ENCODE peak calls at places on chromosomes 7 and 10, in nine cellular contexts. R is Panc1, U is AG04450, K is cardiac muscle cell, E is heart right ventricle, I is SK-N-SH, Q is aorta, M is tibial nerve, S is stomach. H is an unnamed sample.

GRCh38 chr7:51601461-51601860 is 284.9 kb upstream of the COBL start:
- DNase-seq in R (no peak), U (no peak), K (no peak), E (no peak), I (no peak), Q (no peak), M (no peak), S (no peak), H (no peak)

GRCh38 chr10:37975407-37975991 is 948 bp downstream of the ZNF25 start:
- DNase-seq in R (no peak), U (no peak), K (peak; percentile 0), E (no peak), I (peak; percentile 14), Q (no peak), M (peak; percentile 7), S (no peak), H (no peak)

GRCh38 chr10:82668266-82668665 is 793.3 kb downstream of the NRG3 start:
- DNase-seq in R (no peak), U (no peak), K (no peak), E (no peak), I (no peak), Q (no peak), M (no peak), S (no peak), H (no peak)

GRCh38 chr7:51352174-51353145 is 35.9 kb upstream of the COBL start:
- DNase-seq in R (no peak), U (no peak), K (peak; percentile 45), E (no peak), I (no peak), Q (no peak), M (no peak), S (no peak), H (no peak)

GRCh38 chr10:112852308-112852707 is 97.7 kb upstream of the TCF7L2 start:
- DNase-seq in R (no peak), U (no peak), K (no peak), E (no peak), I (no peak), Q (peak; percentile 78), M (peak; percentile 24), S (no peak), H (no peak)

GRCh38 chr7:102152672-102153585 is 133.7 kb upstream of the SH2B2 start:
- DNase-seq in R (no peak), U (no peak), K (peak; percentile 52), E (peak; percentile 33), I (no peak), Q (no peak), M (no peak), S (no peak), H (no peak)

GRCh38 chr7:71424166-71424803 is 292.3 kb downstream of the GALNT17 start:
- DNase-seq in R (no peak), U (no peak), K (no peak), E (no peak), I (no peak), Q (no peak), M (no peak), S (no peak), H (no peak)

GRCh38 chr7:41459623-41460256 is 243.2 kb downstream of the INHBA start:
- DNase-seq in R (no peak), U (no peak), K (no peak), E (no peak), I (no peak), Q (no peak), M (no peak), S (no peak), H (no peak)

GRCh38 chr10:25707976-25708671 is 225.9 kb upstream of the MYO3A start:
- DNase-seq in R (no peak), U (no peak), K (no peak), E (no peak), I (no peak), Q (no peak), M (no peak), S (no peak), H (no peak)

DNA sequence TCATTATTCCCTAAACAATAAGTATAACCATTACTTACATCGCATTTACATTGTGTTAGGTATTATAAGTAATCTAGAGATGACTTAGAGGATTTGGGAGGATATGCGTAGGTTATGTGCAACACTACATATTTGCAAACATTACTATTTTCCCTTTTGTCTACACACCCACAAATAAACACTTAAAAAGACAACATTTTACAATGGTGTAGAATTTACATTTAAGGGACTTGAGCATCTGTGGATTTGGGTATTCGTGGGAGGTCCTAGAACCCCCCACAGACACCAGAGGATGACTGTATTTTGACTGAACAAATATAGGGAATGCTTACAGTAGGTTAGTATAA is 220.2 kb upstream of the MYO3A start:
- DNase-seq in R (no peak), U (no peak), K (no peak), E (no peak), I (no peak), Q (no peak), M (no peak), S (no peak), H (no peak)
- H3K27ac ChIP-seq in R (no peak overlapping the region), U (no peak overlapping the region), K (no peak overlapping the region), E (no peak overlapping the region), I (no peak overlapping the region), Q (no peak overlapping the region), M (no peak overlapping the region), S (no peak overlapping the region), H (no peak overlapping the region)

GRCh38 chr10:132184816-132185593 is 1.7 kb upstream of the DPYSL4 start:
- DNase-seq in R (no peak), U (no peak), K (no peak), E (no peak), I (no peak), Q (peak; percentile 36), M (no peak), S (no peak), H (no peak)

GRCh38 chr10:132188331-132188730 is 1.6 kb downstream of the DPYSL4 start:
- DNase-seq in R (no peak), U (no peak), K (no peak), E (no peak), I (no peak), Q (no peak), M (no peak), S (no peak), H (no peak)

GRCh38 chr10:132187421-132188138 is 832 bp downstream of the DPYSL4 start:
- DNase-seq in R (no peak), U (no peak), K (peak; percentile 35), E (no peak), I (peak; percentile 73), Q (no peak), M (no peak), S (no peak), H (no peak)

GRCh38 chr10:132186488-132187413 is at the start of gene DPYSL4:
- DNase-seq in R (no peak), U (no peak), K (peak; percentile 44), E (no peak), I (peak; percentile 99), Q (no peak), M (no peak), S (no peak), H (no peak)

DNA sequence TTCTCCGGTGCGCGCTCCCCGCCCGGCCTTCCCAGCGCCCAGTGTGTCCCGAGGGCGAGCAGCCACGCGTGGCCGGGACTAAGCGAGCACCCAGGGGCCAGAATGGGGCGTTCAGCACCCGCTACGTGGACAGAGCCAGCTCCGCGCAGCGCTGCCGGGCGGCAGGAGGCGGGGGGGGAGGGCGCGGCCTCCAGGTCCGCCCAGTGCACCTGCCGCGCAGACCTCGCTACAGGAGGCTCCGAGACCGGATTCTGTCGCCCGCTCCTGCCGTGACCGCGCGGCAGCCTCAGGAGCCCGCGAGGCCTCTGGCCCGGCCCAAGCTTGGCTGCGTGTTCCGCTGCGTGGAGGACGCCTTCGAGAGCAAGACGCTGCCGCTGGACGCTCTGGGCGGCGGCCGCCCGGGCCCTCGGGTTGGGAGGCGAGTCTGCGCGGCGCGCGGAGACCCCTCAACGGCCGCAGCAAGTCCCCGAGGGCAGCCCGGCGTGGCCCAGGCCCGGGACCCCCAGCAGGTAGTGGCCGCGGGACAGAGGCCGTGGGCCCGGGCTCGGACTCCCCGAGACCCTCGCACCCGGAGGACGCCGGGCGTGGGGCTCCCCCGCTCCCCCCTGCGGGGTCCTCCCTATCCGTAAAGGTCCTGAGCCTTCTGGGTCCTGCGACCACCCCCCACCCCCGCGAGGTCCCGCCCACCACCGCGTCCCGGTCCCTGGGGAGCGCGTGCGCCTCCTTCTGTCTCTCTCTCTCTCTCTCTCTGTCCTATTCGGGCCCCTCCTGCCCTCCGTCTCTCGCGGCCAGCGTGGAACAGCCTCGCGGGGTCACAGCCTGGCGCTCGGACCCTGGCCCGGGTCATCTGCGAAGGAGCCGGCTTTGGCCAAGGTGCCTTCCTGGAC is 904 bp upstream of the DPYSL4 start:
- DNase-seq in R (no peak), U (no peak), K (peak; percentile 83), E (peak; percentile 58), I (no peak), Q (no peak), M (no peak), S (peak; percentile 60), H (no peak)
- H3K27me3 ChIP-seq in R (peaks cover 14% of the 10 kb centered on the region), U (peaks cover 29% of the 10 kb centered on the region), K (peaks cover 89% of the 10 kb centered on the region), E (peaks cover 45% of the 10 kb centered on the region), I (no peaks in the 10 kb centered on the region), Q (no peaks in the 10 kb centered on the region), M (no peaks in the 10 kb centered on the region), S (peaks cover 79% of the 10 kb centered on the region), H (no peaks in the 10 kb centered on the region)

GRCh38 chr7:100665168-100665567 is 8.4 kb upstream of the GNB2 start:
- DNase-seq in R (no peak), U (no peak), K (no peak), E (no peak), I (no peak), Q (no peak), M (no peak), S (no peak), H (no peak)

GRCh38 chr7:100670074-100670473 is 3.5 kb upstream of the GNB2 start:
- DNase-seq in R (no peak), U (no peak), K (no peak), E (no peak), I (no peak), Q (no peak), M (no peak), S (no peak), H (no peak)

GRCh38 chr7:100668069-100668449 is 5.5 kb upstream of the GNB2 start:
- DNase-seq in R (no peak), U (no peak), K (no peak), E (no peak), I (no peak), Q (no peak), M (no peak), S (no peak), H (no peak)

GRCh38 chr7:100671353-100672327 is 1.9 kb upstream of the GNB2 start:
- DNase-seq in R (no peak), U (no peak), K (no peak), E (no peak), I (no peak), Q (no peak), M (no peak), S (no peak), H (no peak)

DNA sequence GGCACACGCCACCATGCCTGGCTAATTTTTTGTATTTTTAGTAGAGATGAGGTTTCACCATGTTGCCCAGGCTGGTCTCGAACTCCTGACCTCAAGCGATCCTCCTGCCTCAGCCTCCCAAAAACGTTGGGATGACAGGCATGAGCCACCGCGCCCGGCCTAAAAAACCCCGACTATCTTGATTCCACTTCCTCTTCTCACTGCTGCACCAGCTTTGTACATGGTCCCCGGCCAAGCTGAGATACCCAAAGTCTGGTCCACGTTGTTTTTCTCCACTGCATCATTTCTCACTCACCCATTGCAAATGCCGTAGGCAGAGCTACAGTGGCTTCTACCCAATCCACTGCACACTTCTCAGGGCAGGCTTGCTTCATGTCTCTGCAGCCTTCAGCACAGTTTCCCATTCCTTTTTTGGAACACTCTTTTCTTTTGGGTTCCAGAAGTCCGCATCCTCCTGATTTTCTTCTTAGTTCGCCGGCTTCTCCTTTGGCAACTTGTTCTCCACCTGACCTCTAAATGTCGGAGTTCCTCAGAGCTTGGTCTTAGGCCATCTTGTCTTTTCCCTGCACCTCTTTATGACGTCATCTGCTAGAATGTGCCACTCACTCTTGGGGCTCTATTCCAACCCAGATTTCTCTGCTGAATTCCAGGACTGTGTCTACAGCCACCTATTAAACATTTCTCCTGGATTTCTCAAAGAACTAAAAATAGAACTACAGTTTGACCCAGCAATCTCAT is 6.0 kb upstream of the GNB2 start:
- DNase-seq in R (no peak), U (no peak), K (no peak), E (no peak), I (no peak), Q (no peak), M (no peak), S (no peak), H (no peak)
- H3K4me3 ChIP-seq in R (no peak overlapping the region), U (no peak overlapping the region), K (no peak overlapping the region), E (no peak overlapping the region), I (no peak overlapping the region), Q (no peak overlapping the region), M (no peak overlapping the region), S (no peak overlapping the region), H (no peak overlapping the region)

GRCh38 chr7:88244287-88244686 is 24.4 kb upstream of the SRI start:
- DNase-seq in R (no peak), U (no peak), K (no peak), E (no peak), I (no peak), Q (no peak), M (no peak), S (no peak), H (no peak)
- H3K27ac ChIP-seq in R (no peak overlapping the region), U (no peak overlapping the region), K (no peak overlapping the region), E (no peak overlapping the region), I (no peak overlapping the region), Q (no peak overlapping the region), M (no peak overlapping the region), S (no peak overlapping the region), H (no peak overlapping the region)

H was measured in WERI-Rb-1.